ENCODE peak calls at places on chromosome 1, in seven cellular contexts. U is NCI-H2081; N is transverse colon; W is cardiac muscle cell; P is heart right ventricle; G is stimulated activated CD4-positive, alpha-beta T cell treated with anti-CD3 and anti-CD28 coated beads, TNF-alpha, amount 100 ng/mL, for 4 hours; K is H9. O is an unnamed sample.

GRCh38 chr1:67646145-67647035 is 38.6 kb upstream of the GADD45A start:
- DNase-seq in U (peak; percentile 77), N (no peak), W (peak; percentile 54), P (peak; percentile 47), G (no peak), K (no peak), O (no peak)

GRCh38 chr1:220880367-220880680 is 1.1 kb downstream of the HLX start:
- DNase-seq in U (no peak), N (no peak), W (no peak), P (no peak), G (no peak), K (no peak), O (no peak)

GRCh38 chr1:2192031-2192995 is 2.3 kb downstream of the FAAP20 start:
- DNase-seq in U (no peak), N (no peak), W (peak; percentile 94), P (peak; percentile 64), G (no peak), K (no peak), O (peak; percentile 16)

GRCh38 chr1:209411491-209411929 is 172.0 kb upstream of the CAMK1G start:
- DNase-seq in U (no peak), N (no peak), W (peak; percentile 22), P (no peak), G (no peak), K (no peak), O (no peak)

GRCh38 chr1:121595089-121595488 is 410.3 kb downstream of the SRGAP2C start:
- DNase-seq in U (no peak), N (no peak), W (no peak), P (no peak), G (no peak), K (no peak), O (no peak)

GRCh38 chr1:243926803-243927245 is 76.8 kb upstream of the AKT3 start:
- DNase-seq in U (no peak), N (no peak), W (peak; percentile 87), P (no peak), G (no peak), K (no peak), O (no peak)

GRCh38 chr1:100580446-100580845 is 42.5 kb downstream of the GPR88 start:
- DNase-seq in U (no peak), N (no peak), W (no peak), P (no peak), G (no peak), K (no peak), O (no peak)

GRCh38 chr1:91098299-91098901 is 76.6 kb upstream of the ZNF644 start:
- DNase-seq in U (no peak), N (no peak), W (peak; percentile 6), P (no peak), G (no peak), K (no peak), O (no peak)

GRCh38 chr1:1119272-1119890 is 3.5 kb upstream of the C1orf159 start:
- DNase-seq in U (no peak), N (peak; percentile 7), W (no peak), P (no peak), G (no peak), K (no peak), O (no peak)

GRCh38 chr1:80453775-80454174 is 1347.0 kb upstream of the ADGRL2 start:
- DNase-seq in U (no peak), N (no peak), W (no peak), P (no peak), G (no peak), K (no peak), O (no peak)

GRCh38 chr1:212177542-212177941 is 107.7 kb upstream of the PPP2R5A start:
- DNase-seq in U (no peak), N (no peak), W (no peak), P (no peak), G (no peak), K (no peak), O (no peak)

GRCh38 chr1:202807367-202807925 is 775 bp downstream of the KDM5B start:
- DNase-seq in U (peak; percentile 32), N (peak; percentile 30), W (peak; percentile 39), P (peak; percentile 22), G (peak; percentile 53), K (no peak), O (no peak)

GRCh38 chr1:44239961-44240371 is 26.7 kb downstream of the DMAP1 start:
- DNase-seq in U (no peak), N (peak; percentile 44), W (no peak), P (peak; percentile 43), G (no peak), K (no peak), O (no peak)

GRCh38 chr1:8201331-8201861 is 116.5 kb upstream of the SLC45A1 start:
- DNase-seq in U (no peak), N (no peak), W (no peak), P (no peak), G (no peak), K (no peak), O (no peak)

GRCh38 chr1:40421694-40422384 is 28.4 kb upstream of the ZFP69B start:
- DNase-seq in U (peak; percentile 44), N (no peak), W (peak; percentile 75), P (no peak), G (no peak), K (no peak), O (peak; percentile 22)

GRCh38 chr1:114723457-114723856 is 6.9 kb upstream of the NRAS start:
- DNase-seq in U (no peak), N (no peak), W (no peak), P (no peak), G (no peak), K (no peak), O (no peak)

GRCh38 chr1:5989731-5990271 is 2.4 kb downstream of the NPHP4 start:
- DNase-seq in U (no peak), N (no peak), W (no peak), P (no peak), G (no peak), K (no peak), O (no peak)

GRCh38 chr1:154902920-154903566 is 33.0 kb upstream of the KCNN3 start:
- DNase-seq in U (no peak), N (no peak), W (no peak), P (no peak), G (no peak), K (no peak), O (no peak)

GRCh38 chr1:194164755-194165154 is 978.3 kb upstream of the B3GALT2 start:
- DNase-seq in U (no peak), N (no peak), W (no peak), P (no peak), G (no peak), K (no peak), O (no peak)